ENCODE peak calls at places on chromosome X, in eight cellular contexts. Y is activated T-cell treated with anti-CD3 and anti-CD28 coated beads, Interleukin-2, amount 50 U/mL, for 4 hours; M is Jurkat, Clone E6-1; R is substantia nigra; U is activated naive CD4-positive, alpha-beta T cell; G is HFF-Myc; Z is SK-N-SH; T is NCI-H524. C is an unnamed sample.

GRCh38 chrX:75273483-75273882 is 402 bp upstream of the UPRT start:
- DNase-seq in R (no peak), U (no peak), G (no peak), Z (no peak), Y (no peak), M (no peak), T (no peak), C (no peak)

GRCh38 chrX:39577976-39578962 is 519.5 kb downstream of the BCOR start:
- DNase-seq in R (no peak), U (peak; percentile 5), T (peak; percentile 90), M (peak; percentile 50), Y (peak; percentile 26), Z (no peak), G (no peak), C (no peak)

GRCh38 chrX:7068939-7069367 is 78.6 kb upstream of the STS start:
- DNase-seq in R (no peak), Y (no peak), G (no peak), T (no peak), U (no peak), M (peak; percentile 88), Z (peak; percentile 65), C (no peak)

GRCh38 chrX:11968991-11969390 is 169.3 kb upstream of the FRMPD4 start:
- DNase-seq in M (no peak), R (no peak), T (no peak), Y (no peak), Z (no peak), G (no peak), U (no peak), C (no peak)

GRCh38 chrX:149504226-149504914 is 736 bp downstream of the IDS start:
- DNase-seq in U (peak; percentile 50), R (no peak), G (no peak), M (no peak), T (peak; percentile 54), Z (peak; percentile 67), Y (peak; percentile 44), C (no peak)

GRCh38 chrX:46693149-46693548 is 65.8 kb downstream of the SLC9A7 start:
- DNase-seq in U (no peak), G (no peak), R (no peak), Y (no peak), T (no peak), M (no peak), Z (no peak), C (no peak)

GRCh38 chrX:154775611-154776349 is 13.1 kb downstream of the DKC1 start:
- DNase-seq in Y (peak; percentile 28), M (no peak), Z (no peak), G (no peak), R (no peak), U (no peak), T (no peak), C (no peak)

GRCh38 chrX:54825716-54826428 is 18.3 kb downstream of the MAGED2 start:
- DNase-seq in M (no peak), U (peak; percentile 21), T (no peak), Y (peak; percentile 12), G (no peak), Z (no peak), R (no peak), C (no peak)

GRCh38 chrX:69535661-69536060 is 31.5 kb downstream of the NALF2 start:
- DNase-seq in U (no peak), G (no peak), T (peak; percentile 78), M (no peak), Z (no peak), R (no peak), Y (no peak), C (no peak)

GRCh38 chrX:126847143-126847542 is 27.6 kb downstream of the PRR32 start:
- DNase-seq in Y (no peak), T (no peak), G (no peak), M (no peak), U (no peak), Z (no peak), R (no peak), C (no peak)

GRCh38 chrX:1679238-1679637 is 64.4 kb downstream of the ASMT start:
- DNase-seq in G (no peak), M (no peak), Y (no peak), U (no peak), T (no peak), R (no peak), Z (no peak), C (no peak)

GRCh38 chrX:9842541-9842940 is 56.3 kb downstream of the SHROOM2 start:
- DNase-seq in G (no peak), Y (no peak), M (peak; percentile 50), T (no peak), R (no peak), Z (no peak), U (no peak), C (no peak)

GRCh38 chrX:109797311-109797975 is 64.4 kb upstream of the ACSL4 start:
- DNase-seq in M (no peak), R (no peak), G (no peak), U (no peak), Z (peak; percentile 47), Y (no peak), T (no peak), C (no peak)

GRCh38 chrX:150767475-150768131 is 74.4 kb downstream of the MTMR1 start:
- DNase-seq in Z (no peak), T (no peak), Y (no peak), R (no peak), G (peak; percentile 30), U (no peak), M (no peak), C (peak; percentile 44)

GRCh38 chrX:13290891-13291614 is 28.8 kb downstream of the ATXN3L start:
- DNase-seq in Z (no peak), R (no peak), M (no peak), U (no peak), Y (no peak), T (no peak), G (no peak), C (no peak)

GRCh38 chrX:99572711-99573110 is 837.4 kb downstream of the PCDH19 start:
- DNase-seq in U (no peak), M (no peak), G (no peak), R (no peak), T (no peak), Y (no peak), Z (no peak), C (no peak)

GRCh38 chrX:24294619-24295018 is 19.2 kb downstream of the SUPT20HL2 start:
- DNase-seq in R (no peak), M (no peak), Z (peak; percentile 31), U (peak; percentile 0), T (peak; percentile 9), Y (no peak), G (no peak), C (no peak)

GRCh38 chrX:13581554-13581953 is 12.2 kb downstream of the EGFL6 start:
- DNase-seq in R (no peak), U (no peak), G (no peak), M (no peak), Z (no peak), Y (no peak), T (no peak), C (no peak)

GRCh38 chrX:47200385-47201150 is 6.9 kb downstream of the UBA1 start:
- DNase-seq in R (no peak), T (peak; percentile 28), M (no peak), G (no peak), U (no peak), Y (no peak), Z (no peak), C (no peak)

GRCh38 chrX:17744896-17745523 is 7.7 kb downstream of the SCML1 start:
- DNase-seq in Z (no peak), R (no peak), Y (no peak), G (no peak), M (no peak), T (no peak), U (no peak), C (no peak)

GRCh38 chrX:254630-255215 is 26.5 kb upstream of the PLCXD1 start:
- DNase-seq in Y (no peak), M (no peak), R (no peak), Z (no peak), G (no peak), U (no peak), T (no peak), C (no peak)

GRCh38 chrX:71556026-71556425 is 22.2 kb upstream of the GCNA start:
- DNase-seq in G (no peak), Y (no peak), Z (no peak), R (no peak), M (no peak), T (no peak), U (no peak), C (no peak)

GRCh38 chrX:37817176-37817575 is 30.2 kb downstream of the DYNLT3 start:
- DNase-seq in Y (no peak), Z (no peak), M (no peak), R (no peak), T (no peak), G (no peak), U (no peak), C (no peak)

GRCh38 chrX:116198235-116198634 is 27.7 kb downstream of the AGTR2 start:
- DNase-seq in Z (no peak), Y (no peak), T (no peak), M (no peak), G (no peak), R (no peak), U (no peak), C (no peak)

GRCh38 chrX:100636321-100636991 is at the start of gene TSPAN6:
- DNase-seq in U (peak; percentile 68), M (no peak), R (no peak), Z (peak; percentile 82), G (peak; percentile 78), T (peak; percentile 95), Y (peak; percentile 61), C (no peak)

GRCh38 chrX:39152106-39152649 is 350.9 kb downstream of the MID1IP1 start:
- DNase-seq in U (peak; percentile 5), R (no peak), Z (peak; percentile 65), T (peak; percentile 85), G (no peak), Y (no peak), M (peak; percentile 7), C (no peak)

GRCh38 chrX:104284407-104285000 is 29.8 kb upstream of the ESX1 start:
- DNase-seq in U (no peak), T (no peak), Y (no peak), R (no peak), M (no peak), G (no peak), Z (no peak), C (no peak)

GRCh38 chrX:54995621-54996020 is 1.6 kb upstream of the PFKFB1 start:
- DNase-seq in Z (no peak), M (no peak), Y (no peak), U (no peak), T (no peak), R (no peak), G (no peak), C (no peak)

GRCh38 chrX:119391279-119391678 is 7.9 kb upstream of the SLC25A43 start:
- DNase-seq in T (peak; percentile 30), Z (peak; percentile 26), U (no peak), G (no peak), Y (no peak), R (no peak), M (peak; percentile 32), C (no peak)

GRCh38 chrX:68570598-68570997 is 71.7 kb downstream of the YIPF6 start:
- DNase-seq in Z (no peak), R (no peak), Y (no peak), M (no peak), T (no peak), G (no peak), U (no peak), C (no peak)

GRCh38 chrX:153456161-153456560 is 10.3 kb upstream of the TREX2 start:
- DNase-seq in M (no peak), G (no peak), Z (no peak), R (no peak), T (no peak), U (no peak), Y (no peak), C (no peak)